ENCODE peak calls at places on chromosomes 11 and 22, in seven cellular contexts. H, Y, E, X, V, K and W are unnamed samples.

GRCh38 chr11:129302386-129303101 is 73.1 kb upstream of the BARX2 start:
- DNase-seq in H (no peak), Y (no peak), E (no peak), X (no peak), V (no peak), K (no peak), W (no peak)

GRCh38 chr11:128367573-128367972 is 219.8 kb downstream of the ETS1 start:
- DNase-seq in H (no peak), Y (no peak), E (no peak), X (no peak), V (no peak), K (no peak), W (peak)

GRCh38 chr11:35792148-35792845 is 129.7 kb downstream of the TRIM44 start:
- DNase-seq in H (no peak), Y (no peak), E (no peak), X (no peak), V (no peak), K (no peak), W (no peak)

GRCh38 chr11:134789104-134789503 is 377.1 kb upstream of the B3GAT1 start:
- DNase-seq in H (no peak), Y (no peak), E (no peak), X (no peak), V (no peak), K (no peak), W (no peak)

GRCh38 chr22:50314455-50315288 is 7.2 kb upstream of the PLXNB2 start:
- DNase-seq in H (no peak), Y (no peak), E (no peak), X (peak), V (peak), K (no peak), W (peak)

GRCh38 chr11:91585035-91585801 is 639.4 kb upstream of the FAT3 start:
- DNase-seq in H (no peak), Y (no peak), E (no peak), X (no peak), V (no peak), K (no peak), W (no peak)

GRCh38 chr11:133697603-133698002 is 147.7 kb downstream of the SPATA19 start:
- DNase-seq in H (no peak), Y (no peak), E (no peak), X (peak), V (no peak), K (no peak), W (no peak)

GRCh38 chr11:42172441-42172840 is 713.0 kb upstream of the LRRC4C start:
- DNase-seq in H (no peak), Y (no peak), E (no peak), X (no peak), V (no peak), K (no peak), W (no peak)

GRCh38 chr11:39149214-39149613 is 2310.2 kb downstream of the LRRC4C start:
- DNase-seq in H (no peak), Y (no peak), E (no peak), X (no peak), V (no peak), K (no peak), W (no peak)

GRCh38 chr11:94964934-94965333 is 8.4 kb downstream of the CWC15 start:
- DNase-seq in H (no peak), Y (no peak), E (no peak), X (no peak), V (no peak), K (no peak), W (no peak)

GRCh38 chr22:29753808-29754657 is 12.8 kb downstream of the ZMAT5 start:
- DNase-seq in H (no peak), Y (no peak), E (no peak), X (no peak), V (no peak), K (no peak), W (no peak)

GRCh38 chr11:75135021-75135650 is 15.8 kb upstream of the SLCO2B1 start:
- DNase-seq in H (no peak), Y (no peak), E (no peak), X (no peak), V (no peak), K (no peak), W (no peak)

GRCh38 chr11:14015711-14016110 is 53.2 kb downstream of the SPON1 start:
- DNase-seq in H (no peak), Y (peak), E (no peak), X (no peak), V (no peak), K (no peak), W (no peak)

GRCh38 chr22:32591620-32592019 is 117.0 kb downstream of the FBXO7 start:
- DNase-seq in H (no peak), Y (no peak), E (no peak), X (no peak), V (no peak), K (peak), W (no peak)

GRCh38 chr11:20421902-20422301 is 34.4 kb downstream of the PRMT3 start:
- DNase-seq in H (no peak), Y (no peak), E (no peak), X (no peak), V (no peak), K (no peak), W (no peak)

GRCh38 chr22:46043816-46044717 is 67.1 kb upstream of the WNT7B start:
- DNase-seq in H (no peak), Y (no peak), E (no peak), X (no peak), V (no peak), K (no peak), W (no peak)

GRCh38 chr11:27317751-27318150 is 45.3 kb downstream of the CCDC34 start:
- DNase-seq in H (no peak), Y (peak), E (no peak), X (no peak), V (no peak), K (no peak), W (no peak)

GRCh38 chr11:116427337-116427902 is 345.4 kb downstream of the BUD13 start:
- DNase-seq in H (no peak), Y (no peak), E (no peak), X (no peak), V (no peak), K (no peak), W (no peak)

GRCh38 chr22:39656495-39657490 is 86.2 kb downstream of the CACNA1I start:
- DNase-seq in H (no peak), Y (no peak), E (no peak), X (no peak), V (no peak), K (no peak), W (no peak)

GRCh38 chr11:30392977-30393376 is 70.1 kb downstream of the ARL14EP start:
- DNase-seq in H (no peak), Y (no peak), E (no peak), X (no peak), V (no peak), K (no peak), W (no peak)

GRCh38 chr11:1476946-1477736 is 9.4 kb downstream of the MOB2 start:
- DNase-seq in H (no peak), Y (no peak), E (no peak), X (no peak), V (no peak), K (no peak), W (no peak)

GRCh38 chr22:31240011-31240410 is 27.9 kb downstream of the LIMK2 start:
- DNase-seq in H (no peak), Y (no peak), E (peak), X (no peak), V (no peak), K (no peak), W (no peak)

GRCh38 chr22:49760630-49761571 is 66.8 kb downstream of the BRD1 start:
- DNase-seq in H (no peak), Y (no peak), E (no peak), X (no peak), V (no peak), K (no peak), W (peak)

GRCh38 chr11:127412722-127413121 is 412.2 kb upstream of the KIRREL3 start:
- DNase-seq in H (no peak), Y (no peak), E (no peak), X (no peak), V (no peak), K (no peak), W (no peak)

GRCh38 chr11:69298778-69299461 is 5.0 kb downstream of the MYEOV start:
- DNase-seq in H (no peak), Y (peak), E (no peak), X (no peak), V (no peak), K (no peak), W (no peak)

GRCh38 chr11:12765428-12765827 is 91.2 kb downstream of the TEAD1 start:
- DNase-seq in H (no peak), Y (no peak), E (no peak), X (peak), V (no peak), K (no peak), W (no peak)

GRCh38 chr11:119434531-119435330 is 11.8 kb upstream of the THY1 start:
- DNase-seq in H (no peak), Y (no peak), E (no peak), X (no peak), V (no peak), K (no peak), W (no peak)

GRCh38 chr11:109914809-109915653 is 178.2 kb upstream of the ZC3H12C start:
- DNase-seq in H (no peak), Y (no peak), E (no peak), X (no peak), V (no peak), K (peak), W (no peak)

GRCh38 chr22:46084376-46084775 is 66.0 kb upstream of the PPARA start:
- DNase-seq in H (no peak), Y (no peak), E (no peak), X (peak), V (no peak), K (no peak), W (no peak)

GRCh38 chr11:20042717-20043392 is 117.4 kb downstream of the DBX1 start:
- DNase-seq in H (no peak), Y (no peak), E (no peak), X (no peak), V (no peak), K (no peak), W (no peak)

GRCh38 chr11:70072471-70073187 is 5.5 kb upstream of the ANO1 start:
- DNase-seq in H (no peak), Y (no peak), E (no peak), X (no peak), V (no peak), K (no peak), W (no peak)

GRCh38 chr11:86955111-86955673 is at the start of gene FZD4:
- DNase-seq in H (no peak), Y (peak), E (no peak), X (peak), V (peak), K (peak), W (peak)
- TF ChIP-seq CTCF in H (peak), Y (no peak), E (no peak), X (no peak), V (no peak), K (no peak), W (no peak)

GRCh38 chr22:41285820-41286638 is at the start of gene RANGAP1:
- DNase-seq in H (peak), Y (peak), E (peak), X (peak), V (peak), K (peak), W (peak)
- TF ChIP-seq CTCF in H (peak), Y (no peak), E (peak), X (peak), V (no peak), K (peak), W (no peak)

GRCh38 chr22:37127350-37127878 is 17.9 kb upstream of the TMPRSS6 start:
- DNase-seq in H (no peak), Y (no peak), E (no peak), X (no peak), V (no peak), K (no peak), W (no peak)

GRCh38 chr22:37130031-37130430 is 19.7 kb downstream of the IL2RB start:
- DNase-seq in H (no peak), Y (no peak), E (no peak), X (no peak), V (no peak), K (no peak), W (no peak)

GRCh38 chr22:37128555-37129281 is 19.2 kb upstream of the TMPRSS6 start:
- DNase-seq in H (no peak), Y (no peak), E (no peak), X (no peak), V (no peak), K (no peak), W (no peak)

GRCh38 chr22:37126383-37126782 is 16.9 kb upstream of the TMPRSS6 start:
- DNase-seq in H (no peak), Y (no peak), E (no peak), X (no peak), V (no peak), K (no peak), W (no peak)

GRCh38 chr22:37126882-37127281 is 17.4 kb upstream of the TMPRSS6 start:
- DNase-seq in H (no peak), Y (no peak), E (no peak), X (no peak), V (no peak), K (no peak), W (peak)
- TF ChIP-seq CTCF in H (peak), Y (peak), E (peak), X (peak), V (peak), K (peak), W (peak)

DNA sequence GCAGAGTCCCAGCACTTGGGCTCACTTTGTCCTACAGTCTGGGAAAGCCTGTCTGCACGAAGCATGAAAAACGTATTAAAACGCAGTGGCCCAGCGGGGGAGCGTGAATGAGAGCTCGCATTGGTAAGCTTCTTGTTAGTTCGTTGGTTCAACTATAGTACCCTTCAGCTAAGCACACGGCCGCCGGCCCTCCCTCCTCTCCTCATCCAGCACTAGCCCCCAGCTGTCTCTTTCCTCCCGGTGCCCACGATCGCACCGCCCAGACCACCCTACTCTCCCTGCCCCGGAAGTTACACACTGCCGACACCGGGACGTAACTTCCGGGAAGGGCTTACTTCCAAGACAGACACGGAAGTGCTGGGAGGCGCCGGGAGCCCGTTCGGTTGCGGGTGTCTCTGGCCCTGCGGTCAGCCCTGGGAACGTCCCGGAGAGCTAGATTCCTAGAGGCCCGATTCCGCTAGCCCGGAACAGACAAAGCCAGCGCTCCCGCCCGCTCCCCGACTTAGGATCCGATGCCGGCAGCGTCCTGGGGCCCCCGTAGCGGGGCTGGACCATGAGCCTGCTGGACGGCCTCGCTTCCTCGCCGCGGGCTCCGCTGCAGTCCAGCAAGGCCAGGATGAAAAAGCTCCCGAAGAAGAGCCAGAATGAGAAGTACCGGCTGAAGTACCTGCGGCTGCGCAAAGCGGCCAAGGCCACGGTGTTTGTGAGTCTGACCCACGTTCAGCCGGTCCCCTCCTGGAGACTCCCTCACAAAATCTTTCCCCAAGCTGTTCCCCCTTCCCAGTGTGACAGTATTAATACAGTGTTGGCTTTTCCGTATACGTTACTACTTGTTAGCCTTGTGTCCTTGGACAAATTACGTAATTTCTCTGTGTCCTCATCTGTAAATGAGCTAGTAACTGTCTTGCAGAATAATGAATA is at the start of gene TBRG1:
- DNase-seq in H (no peak), Y (peak), E (peak), X (peak), V (peak), K (peak), W (peak)
- TF ChIP-seq CTCF in H (no peak), Y (no peak), E (no peak), X (no peak), V (no peak), K (no peak), W (no peak)